ENCODE peak calls at places on chromosomes 6 and 20, in nine cellular contexts. One of them, this sample, is unnamed.
A peak's percentile ranks its signal among the peaks of the same experiment; 100 is the strongest.

GRCh38 chr20:46357030-46357514 is 48.8 kb upstream of the CDH22 start:
- DNase-seq in iPS-NIHi11: no peak
- DNase-seq in NCI-H1436 treated with DMSO at 0.1 percent for 48 hours: no peak
- DNase-seq in EL: no peak
- DNase-seq in NCI-H2171 treated with DMSO at 0.1 percent for 48 hours: no peak
- DNase-seq in GM23248: no peak
- DNase-seq in T-helper 2 cell: no peak
- DNase-seq in heart left ventricle: no peak
- DNase-seq in T47D: no peak
- DNase-seq in this sample: no peak

GRCh38 chr20:56160956-56161355 is 87.6 kb upstream of the MC3R start:
- DNase-seq in iPS-NIHi11: no peak
- DNase-seq in NCI-H2171 treated with DMSO at 0.1 percent for 48 hours: no peak
- DNase-seq in T47D: no peak
- DNase-seq in GM23248: no peak
- DNase-seq in heart left ventricle: no peak
- DNase-seq in EL: no peak
- DNase-seq in T-helper 2 cell: no peak
- DNase-seq in NCI-H1436 treated with DMSO at 0.1 percent for 48 hours: no peak
- DNase-seq in this sample: no peak

GRCh38 chr20:41009960-41010359 is 18.7 kb upstream of the TOP1 start:
- DNase-seq in GM23248: no peak
- DNase-seq in NCI-H2171 treated with DMSO at 0.1 percent for 48 hours: no peak
- DNase-seq in NCI-H1436 treated with DMSO at 0.1 percent for 48 hours: no peak
- DNase-seq in EL: peak; percentile 48
- DNase-seq in T-helper 2 cell: no peak
- DNase-seq in T47D: no peak
- DNase-seq in heart left ventricle: no peak
- DNase-seq in iPS-NIHi11: no peak
- DNase-seq in this sample: no peak

GRCh38 chr20:35600176-35600995 is 15.2 kb upstream of the SPAG4 start:
- DNase-seq in iPS-NIHi11: peak; percentile 32
- DNase-seq in NCI-H1436 treated with DMSO at 0.1 percent for 48 hours: no peak
- DNase-seq in EL: no peak
- DNase-seq in T-helper 2 cell: no peak
- DNase-seq in GM23248: no peak
- DNase-seq in T47D: no peak
- DNase-seq in NCI-H2171 treated with DMSO at 0.1 percent for 48 hours: no peak
- DNase-seq in heart left ventricle: no peak
- DNase-seq in this sample: no peak

GRCh38 chr6:141464490-141464889 is 668.2 kb upstream of the GJE1 start:
- DNase-seq in GM23248: peak; percentile 91
- DNase-seq in EL: peak; percentile 27
- DNase-seq in NCI-H1436 treated with DMSO at 0.1 percent for 48 hours: peak; percentile 89
- DNase-seq in heart left ventricle: no peak
- DNase-seq in T-helper 2 cell: no peak
- DNase-seq in T47D: no peak
- DNase-seq in NCI-H2171 treated with DMSO at 0.1 percent for 48 hours: peak; percentile 97
- DNase-seq in iPS-NIHi11: no peak
- DNase-seq in this sample: no peak

GRCh38 chr20:8523684-8524083 is 391.6 kb downstream of the PLCB1 start:
- DNase-seq in NCI-H1436 treated with DMSO at 0.1 percent for 48 hours: no peak
- DNase-seq in NCI-H2171 treated with DMSO at 0.1 percent for 48 hours: no peak
- DNase-seq in iPS-NIHi11: no peak
- DNase-seq in T-helper 2 cell: no peak
- DNase-seq in EL: no peak
- DNase-seq in heart left ventricle: no peak
- DNase-seq in T47D: no peak
- DNase-seq in GM23248: no peak
- DNase-seq in this sample: no peak

GRCh38 chr20:19867940-19868371 is 109.9 kb downstream of the RIN2 start:
- DNase-seq in T47D: no peak
- DNase-seq in EL: no peak
- DNase-seq in NCI-H1436 treated with DMSO at 0.1 percent for 48 hours: no peak
- DNase-seq in GM23248: peak; percentile 57
- DNase-seq in iPS-NIHi11: no peak
- DNase-seq in heart left ventricle: no peak
- DNase-seq in T-helper 2 cell: no peak
- DNase-seq in NCI-H2171 treated with DMSO at 0.1 percent for 48 hours: no peak
- DNase-seq in this sample: no peak

GRCh38 chr20:33732166-33732970 is 572 bp downstream of the ZNF341 start:
- DNase-seq in T47D: no peak
- DNase-seq in iPS-NIHi11: peak; percentile 89
- DNase-seq in heart left ventricle: peak; percentile 95
- DNase-seq in NCI-H2171 treated with DMSO at 0.1 percent for 48 hours: peak; percentile 96
- DNase-seq in GM23248: peak; percentile 84
- DNase-seq in T-helper 2 cell: peak; percentile 77
- DNase-seq in NCI-H1436 treated with DMSO at 0.1 percent for 48 hours: no peak
- DNase-seq in EL: no peak
- DNase-seq in this sample: no peak

GRCh38 chr6:136795996-136796395 is 3.7 kb upstream of the MAP3K5 start:
- DNase-seq in T-helper 2 cell: no peak
- DNase-seq in iPS-NIHi11: no peak
- DNase-seq in NCI-H2171 treated with DMSO at 0.1 percent for 48 hours: no peak
- DNase-seq in T47D: no peak
- DNase-seq in heart left ventricle: no peak
- DNase-seq in NCI-H1436 treated with DMSO at 0.1 percent for 48 hours: no peak
- DNase-seq in GM23248: no peak
- DNase-seq in EL: no peak
- DNase-seq in this sample: no peak

GRCh38 chr6:1756472-1757129 is 146.9 kb downstream of the FOXC1 start:
- DNase-seq in NCI-H1436 treated with DMSO at 0.1 percent for 48 hours: peak; percentile 74
- DNase-seq in iPS-NIHi11: no peak
- DNase-seq in EL: no peak
- DNase-seq in T-helper 2 cell: no peak
- DNase-seq in heart left ventricle: no peak
- DNase-seq in NCI-H2171 treated with DMSO at 0.1 percent for 48 hours: no peak
- DNase-seq in T47D: no peak
- DNase-seq in GM23248: no peak
- DNase-seq in this sample: no peak

GRCh38 chr6:96007663-96008062 is 8.1 kb upstream of the FUT9 start:
- DNase-seq in iPS-NIHi11: no peak
- DNase-seq in GM23248: no peak
- DNase-seq in NCI-H1436 treated with DMSO at 0.1 percent for 48 hours: no peak
- DNase-seq in T47D: no peak
- DNase-seq in NCI-H2171 treated with DMSO at 0.1 percent for 48 hours: no peak
- DNase-seq in T-helper 2 cell: no peak
- DNase-seq in heart left ventricle: no peak
- DNase-seq in EL: no peak
- DNase-seq in this sample: no peak

GRCh38 chr6:14665827-14666724 is 548.5 kb downstream of the CD83 start:
- DNase-seq in GM23248: peak; percentile 99
- DNase-seq in heart left ventricle: no peak
- DNase-seq in NCI-H1436 treated with DMSO at 0.1 percent for 48 hours: no peak
- DNase-seq in iPS-NIHi11: no peak
- DNase-seq in T-helper 2 cell: no peak
- DNase-seq in NCI-H2171 treated with DMSO at 0.1 percent for 48 hours: no peak
- DNase-seq in EL: peak; percentile 99
- DNase-seq in T47D: no peak
- DNase-seq in this sample: no peak

GRCh38 chr6:48134246-48134645 is 23.2 kb upstream of the PTCHD4 start:
- DNase-seq in iPS-NIHi11: no peak
- DNase-seq in NCI-H2171 treated with DMSO at 0.1 percent for 48 hours: no peak
- DNase-seq in GM23248: no peak
- DNase-seq in NCI-H1436 treated with DMSO at 0.1 percent for 48 hours: no peak
- DNase-seq in heart left ventricle: no peak
- DNase-seq in EL: no peak
- DNase-seq in T-helper 2 cell: no peak
- DNase-seq in T47D: no peak
- DNase-seq in this sample: no peak

GRCh38 chr6:163940705-163941470 is 526.4 kb downstream of the QKI start:
- DNase-seq in T47D: no peak
- DNase-seq in T-helper 2 cell: no peak
- DNase-seq in EL: no peak
- DNase-seq in heart left ventricle: no peak
- DNase-seq in iPS-NIHi11: no peak
- DNase-seq in NCI-H2171 treated with DMSO at 0.1 percent for 48 hours: no peak
- DNase-seq in GM23248: no peak
- DNase-seq in NCI-H1436 treated with DMSO at 0.1 percent for 48 hours: no peak
- DNase-seq in this sample: no peak

GRCh38 chr6:154689654-154690053 is 43.6 kb upstream of the SCAF8 start:
- DNase-seq in NCI-H2171 treated with DMSO at 0.1 percent for 48 hours: no peak
- DNase-seq in heart left ventricle: no peak
- DNase-seq in GM23248: no peak
- DNase-seq in T47D: no peak
- DNase-seq in EL: no peak
- DNase-seq in NCI-H1436 treated with DMSO at 0.1 percent for 48 hours: no peak
- DNase-seq in iPS-NIHi11: no peak
- DNase-seq in T-helper 2 cell: no peak
- DNase-seq in this sample: no peak

GRCh38 chr6:146543211-146543939 is at the start of gene RAB32:
- DNase-seq in EL: peak; percentile 96
- DNase-seq in NCI-H2171 treated with DMSO at 0.1 percent for 48 hours: no peak
- DNase-seq in T47D: peak; percentile 78
- DNase-seq in heart left ventricle: peak; percentile 97
- DNase-seq in T-helper 2 cell: no peak
- DNase-seq in iPS-NIHi11: peak; percentile 92
- DNase-seq in GM23248: peak; percentile 99
- DNase-seq in NCI-H1436 treated with DMSO at 0.1 percent for 48 hours: no peak
- DNase-seq in this sample: no peak

GRCh38 chr20:62215020-62215990 is 4.8 kb downstream of the HRH3 start:
- DNase-seq in heart left ventricle: no peak
- DNase-seq in T47D: no peak
- DNase-seq in iPS-NIHi11: no peak
- DNase-seq in T-helper 2 cell: no peak
- DNase-seq in NCI-H2171 treated with DMSO at 0.1 percent for 48 hours: no peak
- DNase-seq in GM23248: no peak
- DNase-seq in EL: no peak
- DNase-seq in NCI-H1436 treated with DMSO at 0.1 percent for 48 hours: no peak
- DNase-seq in this sample: no peak

GRCh38 chr6:12102350-12102749 is 90.2 kb downstream of the HIVEP1 start:
- DNase-seq in T-helper 2 cell: no peak
- DNase-seq in heart left ventricle: no peak
- DNase-seq in T47D: no peak
- DNase-seq in GM23248: no peak
- DNase-seq in EL: no peak
- DNase-seq in NCI-H2171 treated with DMSO at 0.1 percent for 48 hours: no peak
- DNase-seq in NCI-H1436 treated with DMSO at 0.1 percent for 48 hours: no peak
- DNase-seq in iPS-NIHi11: no peak
- DNase-seq in this sample: no peak

GRCh38 chr6:30724906-30725667 is 4.9 kb downstream of the TUBB start:
- DNase-seq in iPS-NIHi11: no peak
- DNase-seq in heart left ventricle: no peak
- DNase-seq in T47D: no peak
- DNase-seq in T-helper 2 cell: no peak
- DNase-seq in NCI-H1436 treated with DMSO at 0.1 percent for 48 hours: no peak
- DNase-seq in NCI-H2171 treated with DMSO at 0.1 percent for 48 hours: peak; percentile 42
- DNase-seq in GM23248: peak; percentile 36
- DNase-seq in EL: no peak
- DNase-seq in this sample: no peak

GRCh38 chr6:36752187-36752885 is 54.7 kb downstream of the RAB44 start:
- DNase-seq in GM23248: no peak
- DNase-seq in NCI-H1436 treated with DMSO at 0.1 percent for 48 hours: no peak
- DNase-seq in EL: no peak
- DNase-seq in T-helper 2 cell: no peak
- DNase-seq in NCI-H2171 treated with DMSO at 0.1 percent for 48 hours: peak; percentile 36
- DNase-seq in T47D: peak; percentile 51
- DNase-seq in iPS-NIHi11: no peak
- DNase-seq in heart left ventricle: no peak
- DNase-seq in this sample: no peak

GRCh38 chr20:10954137-10954840 is 280.5 kb upstream of the JAG1 start:
- DNase-seq in heart left ventricle: no peak
- DNase-seq in T47D: no peak
- DNase-seq in NCI-H2171 treated with DMSO at 0.1 percent for 48 hours: no peak
- DNase-seq in NCI-H1436 treated with DMSO at 0.1 percent for 48 hours: no peak
- DNase-seq in GM23248: no peak
- DNase-seq in EL: no peak
- DNase-seq in T-helper 2 cell: no peak
- DNase-seq in iPS-NIHi11: no peak
- DNase-seq in this sample: no peak

GRCh38 chr20:62289898-62290297 is 12.9 kb upstream of the ADRM1 start:
- DNase-seq in NCI-H2171 treated with DMSO at 0.1 percent for 48 hours: no peak
- DNase-seq in GM23248: no peak
- DNase-seq in T47D: no peak
- DNase-seq in EL: no peak
- DNase-seq in heart left ventricle: no peak
- DNase-seq in iPS-NIHi11: no peak
- DNase-seq in T-helper 2 cell: no peak
- DNase-seq in NCI-H1436 treated with DMSO at 0.1 percent for 48 hours: no peak
- DNase-seq in this sample: no peak

GRCh38 chr6:127124196-127124595 is 5.7 kb downstream of the RSPO3 start:
- DNase-seq in T-helper 2 cell: no peak
- DNase-seq in heart left ventricle: no peak
- DNase-seq in NCI-H1436 treated with DMSO at 0.1 percent for 48 hours: no peak
- DNase-seq in iPS-NIHi11: no peak
- DNase-seq in GM23248: no peak
- DNase-seq in T47D: no peak
- DNase-seq in EL: no peak
- DNase-seq in NCI-H2171 treated with DMSO at 0.1 percent for 48 hours: no peak
- DNase-seq in this sample: no peak

GRCh38 chr6:40907198-40907701 is 131.8 kb downstream of the UNC5CL start:
- DNase-seq in EL: peak; percentile 78
- DNase-seq in iPS-NIHi11: peak; percentile 29
- DNase-seq in GM23248: peak; percentile 72
- DNase-seq in NCI-H2171 treated with DMSO at 0.1 percent for 48 hours: peak; percentile 62
- DNase-seq in heart left ventricle: no peak
- DNase-seq in NCI-H1436 treated with DMSO at 0.1 percent for 48 hours: no peak
- DNase-seq in T47D: peak; percentile 57
- DNase-seq in T-helper 2 cell: no peak
- DNase-seq in this sample: peak; percentile 65

GRCh38 chr20:57809149-57809548 is 99.3 kb upstream of the PMEPA1 start:
- DNase-seq in T-helper 2 cell: no peak
- DNase-seq in T47D: no peak
- DNase-seq in NCI-H2171 treated with DMSO at 0.1 percent for 48 hours: no peak
- DNase-seq in EL: no peak
- DNase-seq in heart left ventricle: no peak
- DNase-seq in GM23248: no peak
- DNase-seq in iPS-NIHi11: no peak
- DNase-seq in NCI-H1436 treated with DMSO at 0.1 percent for 48 hours: no peak
- DNase-seq in this sample: no peak

This sample was measured in Panc1.